ENCODE peak calls at places on chromosomes 16 and 17, in four cellular contexts. N is heart left ventricle, X is breast epithelium, Z is SK-N-SH. D is an unnamed sample.

GRCh38 chr16:5020551-5020950 is 13.2 kb downstream of the NAGPA start:
- DNase-seq in N (no peak), X (no peak), Z (no peak), D (no peak)

GRCh38 chr17:17494499-17495447 is 1.4 kb downstream of the RASD1 start:
- DNase-seq in Z (no peak), X (peak), N (peak), D (no peak)

GRCh38 chr16:56265746-56266145 is 74.5 kb downstream of the GNAO1 start:
- DNase-seq in X (no peak), N (no peak), Z (no peak), D (no peak)

GRCh38 chr17:66283971-66284370 is 18.4 kb upstream of the PRKCA start:
- DNase-seq in X (no peak), N (no peak), Z (no peak), D (no peak)

GRCh38 chr16:81061855-81062608 is 15.0 kb downstream of the C16orf46 start:
- DNase-seq in N (no peak), Z (no peak), X (no peak), D (no peak)

GRCh38 chr16:76946879-76947278 is 244.1 kb upstream of the MON1B start:
- DNase-seq in X (no peak), N (no peak), Z (peak), D (no peak)

GRCh38 chr17:44293509-44294226 is 14.7 kb upstream of the RUNDC3A start:
- DNase-seq in X (no peak), Z (no peak), N (no peak), D (no peak)

GRCh38 chr17:3981455-3981854 is 17.2 kb upstream of the ATP2A3 start:
- DNase-seq in N (no peak), Z (peak), X (no peak), D (peak)

GRCh38 chr16:66610111-66610820 is 5.8 kb downstream of the CMTM3 start:
- DNase-seq in Z (no peak), X (no peak), N (no peak), D (no peak)

GRCh38 chr16:83878838-83879237 is 20.1 kb upstream of the MLYCD start:
- DNase-seq in N (no peak), Z (peak), X (no peak), D (no peak)

GRCh38 chr17:60888812-60889709 is 211.4 kb downstream of the BCAS3 start:
- DNase-seq in Z (no peak), X (no peak), N (no peak), D (no peak)

GRCh38 chr17:60893475-60893874 is 215.8 kb downstream of the BCAS3 start:
- DNase-seq in X (no peak), Z (no peak), N (no peak), D (no peak)

GRCh38 chr17:60887607-60888028 is 210.0 kb downstream of the BCAS3 start:
- DNase-seq in Z (no peak), N (no peak), X (no peak), D (no peak)
- H3K27ac ChIP-seq in Z (no peak), N (no peak), X (no peak), D (no peak)

GRCh38 chr17:64109400-64109799 is 20.5 kb downstream of the ERN1 start:
- DNase-seq in N (no peak), X (no peak), Z (no peak), D (no peak)

GRCh38 chr17:64103751-64104364 is 26.1 kb downstream of the ERN1 start:
- DNase-seq in N (no peak), X (no peak), Z (no peak), D (no peak)

GRCh38 chr17:64110436-64111152 is 19.4 kb downstream of the ERN1 start:
- DNase-seq in N (no peak), X (no peak), Z (no peak), D (no peak)

GRCh38 chr17:64106918-64107317 is 23.0 kb downstream of the ERN1 start:
- DNase-seq in X (no peak), N (no peak), Z (no peak), D (no peak)

DNA sequence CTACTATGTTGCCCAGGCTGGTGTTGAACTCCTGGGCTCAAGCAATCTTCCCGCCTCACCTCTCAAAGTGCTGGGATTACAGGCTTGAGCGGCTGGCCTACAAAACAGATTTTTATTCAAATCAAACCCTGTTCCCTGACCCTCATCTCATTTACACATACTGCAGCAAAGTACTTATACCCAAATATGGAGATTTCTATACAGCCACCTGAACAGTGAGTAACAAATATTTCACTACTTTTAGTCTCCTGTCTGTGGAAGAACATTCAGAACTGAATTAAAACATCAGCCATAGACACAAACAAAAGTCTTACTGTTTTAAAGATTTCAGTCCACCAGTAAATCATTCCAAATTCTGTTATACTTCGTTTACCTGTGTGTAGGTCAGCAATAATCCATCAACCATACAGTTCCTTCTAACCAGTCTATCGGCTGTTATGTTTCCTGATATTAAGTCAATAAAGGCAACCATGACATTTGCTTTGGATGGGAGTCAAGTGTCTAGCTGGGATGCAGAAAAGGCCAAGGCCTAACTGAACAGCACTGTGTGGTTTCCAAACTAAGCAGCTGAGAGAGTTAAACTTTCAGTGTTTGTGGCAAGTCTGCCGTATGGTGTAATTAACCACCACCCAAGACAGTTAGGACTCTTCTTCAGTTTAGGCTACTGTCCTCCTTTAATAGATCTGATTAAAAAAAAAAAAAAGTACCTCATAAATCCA is 22.3 kb downstream of the ERN1 start:
- DNase-seq in X (no peak), N (no peak), Z (no peak), D (no peak)
- H3K27ac ChIP-seq in X (peak), N (no peak), Z (no peak), D (no peak)

GRCh38 chr17:70702683-70703255 is 533.4 kb downstream of the KCNJ2 start:
- DNase-seq in X (no peak), N (no peak), Z (no peak), D (no peak)

GRCh38 chr17:70699408-70699807 is 530.1 kb downstream of the KCNJ2 start:
- DNase-seq in N (no peak), Z (no peak), X (no peak), D (no peak)
- H3K27ac ChIP-seq in N (no peak), Z (no peak), X (no peak), D (no peak)

DNA sequence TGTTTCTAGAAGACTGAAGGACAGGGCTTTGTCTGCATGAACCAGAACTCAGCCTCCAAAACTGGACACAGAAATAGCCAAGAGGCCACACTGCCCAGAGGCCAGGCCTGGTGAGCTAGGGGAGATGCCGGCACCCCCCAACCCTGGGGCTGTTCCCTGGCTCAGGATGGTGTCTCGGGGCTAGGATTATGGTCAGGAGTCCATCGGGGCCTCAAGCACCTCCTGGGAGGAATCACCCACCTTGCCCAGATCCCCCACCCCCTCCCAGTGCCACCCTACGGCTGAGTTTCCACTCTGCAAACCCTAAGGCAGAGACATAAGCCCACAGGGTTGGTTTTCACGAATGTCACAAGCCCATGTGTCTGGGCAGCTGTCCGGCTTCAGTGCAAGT is 37.2 kb downstream of the SLC7A5 start:
- DNase-seq in Z (no peak), X (no peak), N (no peak), D (no peak)
- H3K27ac ChIP-seq in Z (no peak), X (no peak), N (no peak), D (no peak)

DNA sequence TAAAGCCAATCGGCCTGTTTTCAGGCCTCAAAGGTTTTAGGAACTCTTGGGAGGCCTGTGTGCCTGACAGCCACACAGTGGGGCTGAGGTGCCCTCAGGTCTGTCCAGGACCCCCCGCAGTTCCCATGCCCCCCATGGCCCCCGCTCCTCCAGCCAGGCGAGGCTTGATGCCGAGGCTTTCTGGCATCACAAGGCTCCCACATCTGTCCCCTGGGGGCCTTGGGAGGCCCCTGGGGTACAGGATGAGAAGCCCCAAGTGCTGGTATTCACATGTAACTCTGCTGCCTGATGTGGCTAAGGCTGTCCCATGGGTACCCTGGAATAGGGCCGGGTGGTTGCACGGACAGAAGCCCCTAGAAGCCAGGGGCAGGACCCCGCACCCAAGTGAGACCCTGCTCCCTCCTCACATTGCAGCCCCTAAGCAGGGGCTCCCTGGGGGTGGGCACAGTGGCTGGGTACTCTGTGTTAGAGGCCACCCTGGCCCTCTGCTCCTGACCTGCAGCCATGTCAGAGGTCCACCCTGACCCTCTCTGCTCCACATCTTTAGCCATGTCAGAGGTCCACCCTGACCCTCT is 2.3 kb downstream of the CBFA2T3 start:
- DNase-seq in Z (no peak), N (no peak), X (no peak), D (no peak)
- H3K27ac ChIP-seq in Z (no peak), N (no peak), X (no peak), D (no peak)

DNA sequence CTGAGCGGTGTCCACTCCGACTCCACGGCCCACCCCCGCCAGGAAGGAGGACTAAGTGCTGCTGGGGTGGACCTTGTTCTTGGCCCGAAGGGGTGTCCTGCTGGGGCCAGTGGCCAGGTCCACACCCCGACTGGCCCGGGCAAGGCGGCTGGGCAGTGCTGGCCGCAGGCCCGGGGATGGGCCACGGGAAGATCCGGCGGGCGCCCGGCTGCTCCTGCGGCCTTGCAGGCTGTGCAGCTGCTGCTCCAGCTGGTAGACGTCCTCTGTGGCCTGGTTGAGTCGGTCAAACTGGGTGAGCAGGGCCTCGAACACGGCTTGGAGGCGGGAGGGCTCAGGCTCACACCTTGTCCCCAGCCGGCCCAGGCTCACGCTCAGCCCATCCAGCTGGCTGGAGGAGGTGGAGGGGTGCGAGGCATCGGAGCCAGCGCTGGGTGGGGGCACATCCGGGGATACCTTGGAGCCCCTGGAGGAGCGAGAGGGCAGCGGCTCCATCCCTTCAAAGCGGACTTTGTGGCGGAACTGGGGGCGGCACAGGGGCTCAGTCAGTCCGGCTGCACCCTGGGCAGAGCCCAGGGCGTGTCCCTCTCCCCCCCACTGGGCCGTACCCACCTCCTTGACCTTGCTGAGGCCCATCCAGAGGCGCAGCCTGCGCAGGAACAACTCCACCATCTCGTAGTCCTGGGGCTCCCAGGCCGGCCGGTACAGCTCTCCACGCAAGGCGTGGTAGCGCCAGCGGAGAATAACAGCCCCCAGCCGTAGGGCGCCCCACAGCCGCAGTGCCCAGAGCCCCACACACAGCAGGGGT is 42.1 kb downstream of the TSC2 start:
- DNase-seq in Z (no peak), X (no peak), N (no peak), D (no peak)
- H3K27ac ChIP-seq in Z (no peak), X (no peak), N (peak), D (no peak)

DNA sequence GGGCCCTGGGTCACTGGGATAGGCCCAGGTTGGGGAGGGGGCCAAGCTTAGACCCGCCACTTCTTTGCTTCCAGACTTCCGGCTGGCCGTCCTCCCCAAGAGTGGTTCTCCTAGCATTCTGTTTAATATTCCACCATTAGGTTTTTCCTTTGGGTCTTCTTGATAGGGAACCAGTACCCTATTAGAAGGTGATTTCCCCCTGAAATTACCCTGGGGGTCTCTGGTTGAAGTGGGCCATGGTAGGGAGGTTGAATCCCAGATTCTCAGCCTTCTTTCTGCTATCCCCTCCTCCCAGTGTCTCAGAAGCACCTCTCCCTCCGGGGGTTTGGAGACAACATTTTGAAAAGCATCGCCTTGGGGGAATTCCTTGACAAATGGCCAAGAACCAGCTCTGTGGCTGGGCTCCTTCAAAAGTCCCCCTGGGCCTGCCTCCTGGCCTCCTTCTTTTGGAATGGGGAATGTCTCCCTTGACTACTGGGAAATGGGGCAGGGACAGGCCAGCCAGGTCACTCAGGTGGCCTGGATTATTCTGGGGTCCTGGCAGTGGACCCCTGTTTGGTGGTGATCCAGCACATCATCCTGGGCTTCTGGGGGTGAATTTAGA is 5.7 kb downstream of the LASP1 start:
- DNase-seq in N (no peak), Z (no peak), X (no peak), D (no peak)
- H3K27ac ChIP-seq in N (peak), Z (no peak), X (peak), D (no peak)

GRCh38 chr16:88569985-88570690 is at the start of gene ZC3H18:
- DNase-seq in Z (peak), N (peak), X (peak), D (peak)
- H3K27ac ChIP-seq in Z (peak), N (peak), X (peak), D (no peak)

D was measured in aorta.